ENCODE peak calls at places on chromosome 4, in ten cellular contexts. D is iPS-NIHi11; E is GM04504; U is mucosa of descending colon; A is T-helper 2 cell; O is mesothelial cell of epicardium; G is activated naive CD4-positive, alpha-beta T cell treated with anti-CD3 and anti-CD28 coated beads for 36 hours; Z is HCT116; K is T follicular helper cell; V is NAMALWA. Q is an unnamed sample.
A peak's percentile ranks its signal among the peaks of the same experiment; 100 is the strongest.

GRCh38 chr4:48858130-48858529 is 27.2 kb downstream of the OCIAD1 start:
- DNase-seq in D (no peak), E (no peak), U (no peak), A (no peak), O (no peak), G (no peak), Z (no peak), K (no peak), V (no peak), Q (no peak)

GRCh38 chr4:20203508-20203907 is 48.2 kb upstream of the SLIT2 start:
- DNase-seq in D (no peak), E (peak; percentile 94), U (no peak), A (no peak), O (no peak), G (no peak), Z (no peak), K (no peak), V (no peak), Q (no peak)

GRCh38 chr4:25172964-25173917 is 13.0 kb upstream of the SEPSECS start:
- DNase-seq in D (peak; percentile 14), E (peak; percentile 96), U (no peak), A (no peak), O (no peak), G (no peak), Z (peak; percentile 86), K (no peak), V (no peak), Q (no peak)

GRCh38 chr4:128159967-128160366 is 98.9 kb downstream of the LARP1B start:
- DNase-seq in D (no peak), E (no peak), U (no peak), A (no peak), O (no peak), G (no peak), Z (no peak), K (no peak), V (no peak), Q (no peak)

GRCh38 chr4:109411964-109412363 is 21.7 kb upstream of the SEC24B start:
- DNase-seq in D (no peak), E (no peak), U (no peak), A (no peak), O (no peak), G (no peak), Z (no peak), K (no peak), V (no peak), Q (no peak)

GRCh38 chr4:72909461-72909860 is 160.1 kb downstream of the COX18 start:
- DNase-seq in D (peak; percentile 58), E (no peak), U (no peak), A (no peak), O (no peak), G (no peak), Z (no peak), K (no peak), V (peak; percentile 21), Q (no peak)

GRCh38 chr4:101791189-101791572 is 651 bp downstream of the BANK1 start:
- DNase-seq in D (peak; percentile 34), E (no peak), U (no peak), A (no peak), O (no peak), G (no peak), Z (peak; percentile 52), K (no peak), V (no peak), Q (no peak)

GRCh38 chr4:81470456-81471327 is 1.0 kb downstream of the RASGEF1B start:
- DNase-seq in D (peak; percentile 14), E (no peak), U (peak; percentile 69), A (peak; percentile 25), O (no peak), G (peak; percentile 51), Z (no peak), K (peak; percentile 10), V (peak; percentile 91), Q (peak; percentile 54)

GRCh38 chr4:10587697-10588096 is 96.9 kb downstream of the CLNK start:
- DNase-seq in D (no peak), E (no peak), U (peak; percentile 52), A (peak; percentile 4), O (no peak), G (peak; percentile 37), Z (no peak), K (no peak), V (no peak), Q (peak; percentile 12)

GRCh38 chr4:23969635-23970034 is 79.8 kb upstream of the PPARGC1A start:
- DNase-seq in D (no peak), E (no peak), U (no peak), A (no peak), O (no peak), G (no peak), Z (no peak), K (no peak), V (no peak), Q (no peak)

GRCh38 chr4:14177987-14178386 is 550.5 kb upstream of the BOD1L1 start:
- DNase-seq in D (no peak), E (no peak), U (no peak), A (no peak), O (no peak), G (peak; percentile 29), Z (no peak), K (no peak), V (no peak), Q (peak; percentile 1)

GRCh38 chr4:47145630-47146029 is 114.3 kb downstream of the GABRB1 start:
- DNase-seq in D (no peak), E (no peak), U (no peak), A (no peak), O (no peak), G (peak; percentile 12), Z (no peak), K (no peak), V (no peak), Q (no peak)

GRCh38 chr4:187608001-187608421 is 387.6 kb upstream of the ZFP42 start:
- DNase-seq in D (no peak), E (peak; percentile 24), U (no peak), A (no peak), O (no peak), G (no peak), Z (no peak), K (no peak), V (no peak), Q (no peak)

GRCh38 chr4:113899260-113900177 is 79.9 kb downstream of the ARSJ start:
- DNase-seq in D (no peak), E (no peak), U (no peak), A (peak; percentile 44), O (no peak), G (peak; percentile 50), Z (no peak), K (peak; percentile 16), V (peak; percentile 11), Q (peak; percentile 17)

GRCh38 chr4:176902710-176903323 is 110.1 kb upstream of the VEGFC start:
- DNase-seq in D (no peak), E (peak; percentile 76), U (no peak), A (no peak), O (no peak), G (no peak), Z (no peak), K (no peak), V (peak; percentile 19), Q (no peak)

GRCh38 chr4:169621754-169622481 is 1.5 kb downstream of the CLCN3 start:
- DNase-seq in D (no peak), E (no peak), U (no peak), A (peak; percentile 82), O (no peak), G (no peak), Z (no peak), K (peak; percentile 14), V (peak; percentile 69), Q (peak; percentile 12)

GRCh38 chr4:173264245-173264959 is 69.8 kb downstream of the HMGB2 start:
- DNase-seq in D (peak; percentile 19), E (no peak), U (peak; percentile 51), A (no peak), O (no peak), G (peak; percentile 57), Z (no peak), K (peak; percentile 6), V (peak; percentile 82), Q (peak; percentile 38)

GRCh38 chr4:73092868-73093267 is 23.4 kb upstream of the COX18 start:
- DNase-seq in D (no peak), E (no peak), U (no peak), A (no peak), O (no peak), G (no peak), Z (no peak), K (no peak), V (no peak), Q (no peak)

GRCh38 chr4:702618-703048 is 3.0 kb upstream of the PCGF3 start:
- DNase-seq in D (no peak), E (no peak), U (no peak), A (no peak), O (no peak), G (no peak), Z (no peak), K (no peak), V (no peak), Q (no peak)

GRCh38 chr4:107279729-107280128 is 243.6 kb upstream of the DKK2 start:
- DNase-seq in D (no peak), E (no peak), U (no peak), A (no peak), O (no peak), G (no peak), Z (no peak), K (no peak), V (no peak), Q (no peak)

GRCh38 chr4:156583265-156583664 is 388.3 kb downstream of the PDGFC start:
- DNase-seq in D (no peak), E (no peak), U (no peak), A (no peak), O (no peak), G (no peak), Z (no peak), K (no peak), V (no peak), Q (no peak)

GRCh38 chr4:2800691-2801596 is 8.1 kb downstream of the SH3BP2 start:
- DNase-seq in D (peak; percentile 66), E (no peak), U (peak; percentile 85), A (no peak), O (peak; percentile 38), G (peak; percentile 43), Z (no peak), K (no peak), V (no peak), Q (peak; percentile 56)

GRCh38 chr4:147987252-147987651 is 255.4 kb downstream of the ARHGAP10 start:
- DNase-seq in D (no peak), E (no peak), U (no peak), A (no peak), O (no peak), G (no peak), Z (no peak), K (no peak), V (no peak), Q (no peak)

Q was measured in stimulated activated CD4-positive, alpha-beta T cell treated with anti-CD3 and anti-CD28 coated beads, Interleukin-15, amount 100 ng/mL, for 24 hours.